ENCODE peak calls at places on chromosome 2, in eight cellular contexts. One of them, this sample, is unnamed. For H3K4me1 and H3K27me3, the result is how much of the 10 kb centered on the place peaks cover.

GRCh38 chr2:230660294-230661060 is 52.2 kb upstream of the CAB39 start:
- DNase-seq in prostate gland: no peak
- DNase-seq in DND-41: peak
- DNase-seq in breast epithelium: no peak
- DNase-seq in pancreas: no peak
- DNase-seq in heart right ventricle: peak
- DNase-seq in lower lobe of right lung: peak
- DNase-seq in IMR-90: no peak
- DNase-seq in this sample: peak

GRCh38 chr2:155727097-155727906 is 605.2 kb downstream of the NR4A2 start:
- DNase-seq in prostate gland: no peak
- DNase-seq in DND-41: no peak
- DNase-seq in breast epithelium: no peak
- DNase-seq in pancreas: no peak
- DNase-seq in heart right ventricle: no peak
- DNase-seq in lower lobe of right lung: no peak
- DNase-seq in IMR-90: no peak
- DNase-seq in this sample: no peak

GRCh38 chr2:162318280-162319222 is at the start of gene IFIH1:
- DNase-seq in prostate gland: peak
- DNase-seq in DND-41: peak
- DNase-seq in breast epithelium: peak
- DNase-seq in pancreas: peak
- DNase-seq in heart right ventricle: peak
- DNase-seq in lower lobe of right lung: peak
- DNase-seq in IMR-90: peak
- DNase-seq in this sample: peak

GRCh38 chr2:190469770-190470169 is 61.6 kb downstream of the MFSD6 start:
- DNase-seq in prostate gland: peak
- DNase-seq in DND-41: no peak
- DNase-seq in breast epithelium: no peak
- DNase-seq in pancreas: peak
- DNase-seq in heart right ventricle: peak
- DNase-seq in lower lobe of right lung: no peak
- DNase-seq in IMR-90: peak
- DNase-seq in this sample: no peak

GRCh38 chr2:204434660-204435462 is 110.4 kb upstream of the PARD3B start:
- DNase-seq in prostate gland: no peak
- DNase-seq in DND-41: no peak
- DNase-seq in breast epithelium: no peak
- DNase-seq in pancreas: no peak
- DNase-seq in heart right ventricle: no peak
- DNase-seq in lower lobe of right lung: no peak
- DNase-seq in IMR-90: peak
- DNase-seq in this sample: no peak

GRCh38 chr2:173354073-173354600 is 535 bp upstream of the CDCA7 start:
- DNase-seq in prostate gland: no peak
- DNase-seq in DND-41: peak
- DNase-seq in breast epithelium: no peak
- DNase-seq in pancreas: no peak
- DNase-seq in heart right ventricle: no peak
- DNase-seq in lower lobe of right lung: no peak
- DNase-seq in IMR-90: no peak
- DNase-seq in this sample: no peak

GRCh38 chr2:113077921-113078320 is 10.2 kb downstream of the IL1F10 start:
- DNase-seq in prostate gland: peak
- DNase-seq in DND-41: no peak
- DNase-seq in breast epithelium: no peak
- DNase-seq in pancreas: no peak
- DNase-seq in heart right ventricle: no peak
- DNase-seq in lower lobe of right lung: no peak
- DNase-seq in IMR-90: no peak
- DNase-seq in this sample: no peak

GRCh38 chr2:239058746-239059145 is 210.9 kb downstream of the TWIST2 start:
- DNase-seq in prostate gland: no peak
- DNase-seq in DND-41: no peak
- DNase-seq in breast epithelium: no peak
- DNase-seq in pancreas: no peak
- DNase-seq in heart right ventricle: no peak
- DNase-seq in lower lobe of right lung: no peak
- DNase-seq in IMR-90: no peak
- DNase-seq in this sample: no peak

GRCh38 chr2:26809876-26810577 is 24.2 kb downstream of the CENPA start:
- DNase-seq in prostate gland: peak
- DNase-seq in DND-41: no peak
- DNase-seq in breast epithelium: no peak
- DNase-seq in pancreas: no peak
- DNase-seq in heart right ventricle: no peak
- DNase-seq in lower lobe of right lung: no peak
- DNase-seq in IMR-90: no peak
- DNase-seq in this sample: no peak

GRCh38 chr2:236546561-236546961 is 23.1 kb upstream of the ACKR3 start:
- DNase-seq in prostate gland: no peak
- DNase-seq in DND-41: peak
- DNase-seq in breast epithelium: no peak
- DNase-seq in pancreas: no peak
- DNase-seq in heart right ventricle: no peak
- DNase-seq in lower lobe of right lung: no peak
- DNase-seq in IMR-90: no peak
- DNase-seq in this sample: peak

GRCh38 chr2:238501311-238501710 is 74.6 kb downstream of the ASB1 start:
- DNase-seq in prostate gland: no peak
- DNase-seq in DND-41: no peak
- DNase-seq in breast epithelium: no peak
- DNase-seq in pancreas: no peak
- DNase-seq in heart right ventricle: no peak
- DNase-seq in lower lobe of right lung: no peak
- DNase-seq in IMR-90: no peak
- DNase-seq in this sample: peak

GRCh38 chr2:205403244-205403845 is 279.0 kb upstream of the NRP2 start:
- DNase-seq in prostate gland: no peak
- DNase-seq in DND-41: no peak
- DNase-seq in breast epithelium: no peak
- DNase-seq in pancreas: no peak
- DNase-seq in heart right ventricle: no peak
- DNase-seq in lower lobe of right lung: no peak
- DNase-seq in IMR-90: peak
- DNase-seq in this sample: no peak

GRCh38 chr2:67772216-67773180 is 290.3 kb downstream of the C1D start:
- DNase-seq in prostate gland: no peak
- DNase-seq in DND-41: no peak
- DNase-seq in breast epithelium: no peak
- DNase-seq in pancreas: peak
- DNase-seq in heart right ventricle: no peak
- DNase-seq in lower lobe of right lung: no peak
- DNase-seq in IMR-90: no peak
- DNase-seq in this sample: no peak

GRCh38 chr2:240557101-240557751 is 562 bp downstream of the ANKMY1 start:
- DNase-seq in prostate gland: peak
- DNase-seq in DND-41: no peak
- DNase-seq in breast epithelium: no peak
- DNase-seq in pancreas: no peak
- DNase-seq in heart right ventricle: no peak
- DNase-seq in lower lobe of right lung: peak
- DNase-seq in IMR-90: no peak
- DNase-seq in this sample: no peak

GRCh38 chr2:191165190-191165643 is 14.4 kb upstream of the STAT4 start:
- DNase-seq in prostate gland: peak
- DNase-seq in DND-41: peak
- DNase-seq in breast epithelium: no peak
- DNase-seq in pancreas: no peak
- DNase-seq in heart right ventricle: no peak
- DNase-seq in lower lobe of right lung: no peak
- DNase-seq in IMR-90: peak
- DNase-seq in this sample: no peak

GRCh38 chr2:45014016-45014702 is 4.9 kb upstream of the SIX2 start:
- DNase-seq in prostate gland: no peak
- DNase-seq in DND-41: no peak
- DNase-seq in breast epithelium: no peak
- DNase-seq in pancreas: peak
- DNase-seq in heart right ventricle: peak
- DNase-seq in lower lobe of right lung: no peak
- DNase-seq in IMR-90: no peak
- DNase-seq in this sample: no peak

GRCh38 chr2:235414422-235414821 is 79.4 kb upstream of the AGAP1 start:
- DNase-seq in prostate gland: no peak
- DNase-seq in DND-41: no peak
- DNase-seq in breast epithelium: no peak
- DNase-seq in pancreas: peak
- DNase-seq in heart right ventricle: peak
- DNase-seq in lower lobe of right lung: no peak
- DNase-seq in IMR-90: no peak
- DNase-seq in this sample: no peak

GRCh38 chr2:233088598-233089345 is 28.6 kb downstream of the INPP5D start:
- DNase-seq in prostate gland: no peak
- DNase-seq in DND-41: no peak
- DNase-seq in breast epithelium: peak
- DNase-seq in pancreas: no peak
- DNase-seq in heart right ventricle: no peak
- DNase-seq in lower lobe of right lung: no peak
- DNase-seq in IMR-90: no peak
- DNase-seq in this sample: no peak

GRCh38 chr2:233092446-233093438 is 32.6 kb downstream of the INPP5D start:
- DNase-seq in prostate gland: no peak
- DNase-seq in DND-41: no peak
- DNase-seq in breast epithelium: peak
- DNase-seq in pancreas: no peak
- DNase-seq in heart right ventricle: no peak
- DNase-seq in lower lobe of right lung: no peak
- DNase-seq in IMR-90: no peak
- DNase-seq in this sample: no peak

GRCh38 chr2:233091595-233092375 is 31.6 kb downstream of the INPP5D start:
- DNase-seq in prostate gland: no peak
- DNase-seq in DND-41: no peak
- DNase-seq in breast epithelium: peak
- DNase-seq in pancreas: no peak
- DNase-seq in heart right ventricle: no peak
- DNase-seq in lower lobe of right lung: no peak
- DNase-seq in IMR-90: no peak
- DNase-seq in this sample: no peak

GRCh38 chr2:233087725-233088124 is 27.6 kb downstream of the INPP5D start:
- DNase-seq in prostate gland: no peak
- DNase-seq in DND-41: no peak
- DNase-seq in breast epithelium: no peak
- DNase-seq in pancreas: no peak
- DNase-seq in heart right ventricle: no peak
- DNase-seq in lower lobe of right lung: no peak
- DNase-seq in IMR-90: no peak
- DNase-seq in this sample: no peak

GRCh38 chr2:233089851-233090250 is 29.7 kb downstream of the INPP5D start:
- DNase-seq in prostate gland: no peak
- DNase-seq in DND-41: no peak
- DNase-seq in breast epithelium: peak
- DNase-seq in pancreas: no peak
- DNase-seq in heart right ventricle: no peak
- DNase-seq in lower lobe of right lung: no peak
- DNase-seq in IMR-90: no peak
- DNase-seq in this sample: no peak
- H3K4me1 ChIP-seq in prostate gland: under half
- H3K4me1 ChIP-seq in DND-41: under half
- H3K4me1 ChIP-seq in breast epithelium: under half
- H3K4me1 ChIP-seq in pancreas: under half
- H3K4me1 ChIP-seq in heart right ventricle: under half
- H3K4me1 ChIP-seq in lower lobe of right lung: under half
- H3K4me1 ChIP-seq in IMR-90: under half
- H3K4me1 ChIP-seq in this sample: under half

DNA sequence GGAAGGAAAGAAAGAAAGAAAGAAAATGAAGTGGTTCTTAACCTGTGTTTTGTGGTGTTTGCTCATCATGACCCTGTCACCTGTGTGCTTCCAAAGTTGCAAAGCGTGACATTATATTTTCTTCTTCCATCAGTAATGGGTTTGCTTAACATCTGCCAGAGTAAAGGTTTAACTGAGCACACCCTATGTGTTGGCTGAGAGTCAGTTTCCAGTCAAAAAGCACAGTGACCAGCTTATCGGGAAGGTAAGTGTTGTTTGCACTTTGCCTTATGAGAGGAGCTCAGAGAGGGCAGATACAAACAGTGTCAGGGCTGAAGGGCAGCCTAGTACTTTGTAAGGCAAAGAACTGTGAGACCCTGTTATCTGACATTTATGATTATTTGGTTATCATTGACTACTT is 406.2 kb upstream of the CWC22 start:
- DNase-seq in prostate gland: no peak
- DNase-seq in DND-41: no peak
- DNase-seq in breast epithelium: no peak
- DNase-seq in pancreas: no peak
- DNase-seq in heart right ventricle: no peak
- DNase-seq in lower lobe of right lung: no peak
- DNase-seq in IMR-90: no peak
- DNase-seq in this sample: no peak
- H3K27me3 ChIP-seq in prostate gland: under half
- H3K27me3 ChIP-seq in DND-41: under half
- H3K27me3 ChIP-seq in breast epithelium: under half
- H3K27me3 ChIP-seq in pancreas: under half
- H3K27me3 ChIP-seq in heart right ventricle: under half
- H3K27me3 ChIP-seq in lower lobe of right lung: under half
- H3K27me3 ChIP-seq in IMR-90: under half
- H3K27me3 ChIP-seq in this sample: under half

DNA sequence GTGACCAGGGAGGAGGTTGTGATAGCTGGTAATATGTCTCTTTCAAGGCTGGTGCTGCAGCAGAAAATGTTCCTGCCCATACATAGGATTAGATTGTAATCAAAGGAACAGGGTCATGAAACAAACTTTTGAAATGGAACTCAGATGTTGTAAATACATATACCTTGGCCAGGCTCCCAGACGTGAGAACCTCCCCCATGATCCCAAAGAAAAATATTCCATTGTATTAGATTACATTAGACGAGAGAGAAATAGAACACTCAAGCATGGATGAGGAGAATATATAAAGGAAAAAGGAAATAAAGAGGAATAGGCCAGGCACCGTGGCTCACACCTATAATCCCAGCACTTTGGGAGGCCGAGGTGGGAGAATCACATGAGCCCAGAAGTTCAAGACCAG is 52.6 kb downstream of the RPL37A start:
- DNase-seq in prostate gland: peak
- DNase-seq in DND-41: no peak
- DNase-seq in breast epithelium: no peak
- DNase-seq in pancreas: no peak
- DNase-seq in heart right ventricle: no peak
- DNase-seq in lower lobe of right lung: no peak
- DNase-seq in IMR-90: peak
- DNase-seq in this sample: no peak
- H3K4me1 ChIP-seq in prostate gland: under half
- H3K4me1 ChIP-seq in DND-41: under half
- H3K4me1 ChIP-seq in breast epithelium: under half
- H3K4me1 ChIP-seq in pancreas: under half
- H3K4me1 ChIP-seq in heart right ventricle: under half
- H3K4me1 ChIP-seq in lower lobe of right lung: under half
- H3K4me1 ChIP-seq in IMR-90: half or more
- H3K4me1 ChIP-seq in this sample: under half

DNA sequence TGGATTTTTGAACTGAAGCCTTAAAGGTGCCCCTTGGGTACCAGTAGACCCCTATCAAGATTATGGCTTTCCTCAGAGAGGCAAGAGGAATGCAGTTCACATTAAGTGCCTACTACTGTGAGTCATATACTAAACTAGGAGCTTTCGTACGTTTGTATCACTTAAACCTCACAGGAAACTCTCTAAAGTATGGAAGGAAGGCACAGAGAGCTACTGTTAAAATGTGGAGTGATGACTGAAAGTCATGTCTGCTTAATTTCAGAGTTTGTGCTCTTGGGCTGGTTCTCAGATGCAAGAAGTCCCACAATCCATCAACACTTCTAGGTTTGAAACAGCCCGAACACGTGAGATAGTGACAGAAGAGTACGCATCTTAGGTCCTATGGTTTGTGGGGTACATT is 4.7 kb downstream of the PLCL1 start:
- DNase-seq in prostate gland: no peak
- DNase-seq in DND-41: no peak
- DNase-seq in breast epithelium: no peak
- DNase-seq in pancreas: no peak
- DNase-seq in heart right ventricle: no peak
- DNase-seq in lower lobe of right lung: no peak
- DNase-seq in IMR-90: no peak
- DNase-seq in this sample: peak
- H3K27me3 ChIP-seq in prostate gland: under half
- H3K27me3 ChIP-seq in DND-41: under half
- H3K27me3 ChIP-seq in breast epithelium: under half
- H3K27me3 ChIP-seq in pancreas: under half
- H3K27me3 ChIP-seq in heart right ventricle: under half
- H3K27me3 ChIP-seq in lower lobe of right lung: under half
- H3K27me3 ChIP-seq in IMR-90: under half
- H3K27me3 ChIP-seq in this sample: under half

This sample was measured in naive thymus-derived CD4-positive, alpha-beta T cell.